ENCODE peak calls at places on chromosomes 12 and 14, in seven cellular contexts. M is ovary, O is PC-3, T is stomach, G is foreskin fibroblast, Z is choroid plexus epithelial cell, Q is fibroblast of lung. F is an unnamed sample.

GRCh38 chr12:50182461-50182860 is 15.3 kb upstream of the CERS5 start:
- DNase-seq in M (no peak), O (peak; percentile 61), T (no peak), G (no peak), Z (no peak), Q (no peak), F (no peak)

GRCh38 chr12:94994312-94994711 is 9.2 kb downstream of the NDUFA12 start:
- DNase-seq in M (no peak), O (peak; percentile 81), T (no peak), G (peak; percentile 26), Z (peak; percentile 80), Q (peak; percentile 85), F (peak; percentile 65)

GRCh38 chr14:32206552-32206951 is 3.5 kb upstream of the RNU6-8 start:
- DNase-seq in M (no peak), O (no peak), T (no peak), G (no peak), Z (no peak), Q (no peak), F (no peak)

GRCh38 chr14:68018598-68018997 is 199.0 kb downstream of the RAD51B start:
- DNase-seq in M (no peak), O (peak; percentile 59), T (no peak), G (no peak), Z (no peak), Q (peak; percentile 34), F (no peak)

GRCh38 chr12:57093412-57094193 is 4.7 kb downstream of the NAB2 start:
- DNase-seq in M (peak; percentile 91), O (peak; percentile 33), T (peak; percentile 55), G (peak; percentile 88), Z (peak; percentile 90), Q (peak; percentile 87), F (peak; percentile 35)

GRCh38 chr14:31208546-31209424 is 1.2 kb upstream of the HECTD1 start:
- DNase-seq in M (no peak), O (no peak), T (no peak), G (no peak), Z (no peak), Q (no peak), F (no peak)

GRCh38 chr12:114269153-114269552 is 136.8 kb downstream of the TBX5 start:
- DNase-seq in M (no peak), O (no peak), T (no peak), G (no peak), Z (no peak), Q (no peak), F (no peak)

GRCh38 chr12:100461330-100461973 is 12.2 kb upstream of the NR1H4 start:
- DNase-seq in M (no peak), O (no peak), T (no peak), G (no peak), Z (no peak), Q (no peak), F (no peak)

GRCh38 chr14:104461676-104462443 is 117.7 kb upstream of the C14orf180 start:
- DNase-seq in M (no peak), O (no peak), T (no peak), G (no peak), Z (no peak), Q (no peak), F (no peak)

GRCh38 chr12:4307593-4308333 is 13.2 kb upstream of the TIGAR start:
- DNase-seq in M (peak; percentile 51), O (peak; percentile 83), T (peak; percentile 77), G (peak; percentile 66), Z (peak; percentile 89), Q (peak; percentile 76), F (peak; percentile 68)

GRCh38 chr14:50344116-50344775 is 32.1 kb downstream of the DMAC2L start:
- DNase-seq in M (no peak), O (no peak), T (no peak), G (no peak), Z (no peak), Q (peak; percentile 59), F (no peak)

GRCh38 chr12:109290061-109290460 is 19.0 kb downstream of the FOXN4 start:
- DNase-seq in M (no peak), O (no peak), T (no peak), G (no peak), Z (no peak), Q (no peak), F (no peak)

GRCh38 chr12:125161712-125162023 is 96.4 kb downstream of the AACS start:
- DNase-seq in M (no peak), O (no peak), T (no peak), G (no peak), Z (no peak), Q (no peak), F (no peak)

GRCh38 chr12:6183689-6184441 is 16.3 kb upstream of the CD9 start:
- DNase-seq in M (no peak), O (no peak), T (peak; percentile 46), G (peak; percentile 80), Z (peak; percentile 66), Q (peak; percentile 76), F (peak; percentile 60)

GRCh38 chr12:2582631-2583616 is 211.8 kb upstream of the FKBP4 start:
- DNase-seq in M (peak; percentile 26), O (peak; percentile 49), T (peak; percentile 75), G (peak; percentile 22), Z (peak; percentile 53), Q (peak; percentile 32), F (peak; percentile 62)

GRCh38 chr12:92718483-92718985 is 15.7 kb downstream of the PLEKHG7 start:
- DNase-seq in M (no peak), O (no peak), T (no peak), G (no peak), Z (peak; percentile 34), Q (no peak), F (no peak)

GRCh38 chr12:26520154-26520553 is 312.8 kb downstream of the ITPR2 start:
- DNase-seq in M (no peak), O (peak; percentile 21), T (no peak), G (no peak), Z (no peak), Q (no peak), F (no peak)

GRCh38 chr14:101965145-101965531 is 765 bp downstream of the DYNC1H1 start:
- DNase-seq in M (peak; percentile 54), O (peak; percentile 44), T (peak; percentile 71), G (peak; percentile 43), Z (peak; percentile 66), Q (peak; percentile 55), F (peak; percentile 25)

GRCh38 chr12:93442411-93443340 is 929 bp upstream of the UBE2N start:
- DNase-seq in M (no peak), O (peak; percentile 24), T (no peak), G (no peak), Z (no peak), Q (no peak), F (no peak)

GRCh38 chr12:15787801-15788200 is 1.4 kb downstream of the EPS8 start:
- DNase-seq in M (no peak), O (no peak), T (no peak), G (no peak), Z (peak; percentile 49), Q (no peak), F (no peak)

GRCh38 chr14:38762436-38762835 is 340.6 kb downstream of the SEC23A start:
- DNase-seq in M (no peak), O (no peak), T (no peak), G (no peak), Z (no peak), Q (peak; percentile 39), F (no peak)

GRCh38 chr14:23097786-23098185 is 2.5 kb downstream of the C14orf119 start:
- DNase-seq in M (no peak), O (no peak), T (no peak), G (no peak), Z (no peak), Q (no peak), F (no peak)

GRCh38 chr12:10226740-10227139 is 14.1 kb downstream of the GABARAPL1 start:
- DNase-seq in M (no peak), O (no peak), T (no peak), G (no peak), Z (no peak), Q (no peak), F (no peak)
- H3K4me3 ChIP-seq in M (no peak overlapping the region), O (no peak overlapping the region), T (no peak overlapping the region), G (no peak overlapping the region), Z (no peak overlapping the region), Q (no peak overlapping the region), F (no peak overlapping the region)

DNA sequence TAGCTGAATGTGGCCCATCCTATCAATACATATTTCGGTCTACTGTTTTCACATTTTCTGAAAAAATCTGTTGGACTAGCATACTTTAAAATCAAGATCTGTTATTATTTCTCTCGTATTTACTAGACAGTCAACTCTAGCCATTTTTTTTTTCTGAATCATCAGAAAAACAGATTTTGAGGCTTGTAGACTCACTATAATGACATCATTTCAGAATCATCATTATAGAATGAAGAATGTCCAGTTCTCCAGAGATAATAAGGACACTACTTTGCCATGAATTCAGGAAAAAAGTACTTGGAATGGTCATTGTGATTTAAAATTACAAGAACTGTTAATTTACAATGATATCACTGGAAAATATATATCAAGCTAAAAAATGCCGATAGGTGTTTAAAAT is 589.8 kb downstream of the KCNH5 start:
- DNase-seq in M (no peak), O (no peak), T (no peak), G (no peak), Z (no peak), Q (no peak), F (no peak)
- H3K4me3 ChIP-seq in M (no peak overlapping the region), O (no peak overlapping the region), T (no peak overlapping the region), G (no peak overlapping the region), Z (no peak overlapping the region), Q (no peak overlapping the region), F (no peak overlapping the region)

DNA sequence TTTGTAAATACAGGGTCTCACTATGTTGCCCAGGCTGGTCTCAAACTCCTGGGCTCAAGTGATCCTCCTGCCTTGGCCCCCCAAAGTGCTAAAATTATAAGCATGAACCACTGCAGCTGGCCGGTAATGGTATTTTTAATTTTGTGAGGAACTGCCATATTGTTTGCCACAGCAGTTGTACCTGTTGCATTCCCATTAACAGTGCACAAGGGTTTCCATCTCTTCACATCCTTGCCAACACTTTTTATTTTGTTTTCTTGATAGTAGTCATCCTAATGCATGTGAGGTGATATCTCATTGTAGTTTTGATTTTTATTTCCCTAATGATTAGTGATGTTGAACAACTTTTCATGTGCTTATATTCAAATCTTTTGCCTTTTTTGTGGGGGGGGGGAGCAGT is 13.5 kb downstream of the OR5AU1 start:
- DNase-seq in M (no peak), O (no peak), T (no peak), G (no peak), Z (no peak), Q (no peak), F (no peak)
- H3K4me3 ChIP-seq in M (no peak overlapping the region), O (no peak overlapping the region), T (no peak overlapping the region), G (no peak overlapping the region), Z (no peak overlapping the region), Q (no peak overlapping the region), F (no peak overlapping the region)

GRCh38 chr14:65044596-65044959 is 57.7 kb downstream of the MAX start:
- DNase-seq in M (no peak), O (no peak), T (no peak), G (no peak), Z (no peak), Q (no peak), F (no peak)
- H3K4me3 ChIP-seq in M (no peak overlapping the region), O (no peak overlapping the region), T (no peak overlapping the region), G (no peak overlapping the region), Z (no peak overlapping the region), Q (no peak overlapping the region), F (no peak overlapping the region)

GRCh38 chr12:80032967-80033366 is 66.4 kb upstream of the OTOGL start:
- DNase-seq in M (no peak), O (no peak), T (no peak), G (no peak), Z (no peak), Q (peak; percentile 43), F (no peak)
- H3K4me3 ChIP-seq in M (no peak overlapping the region), O (no peak overlapping the region), T (no peak overlapping the region), G (no peak overlapping the region), Z (no peak overlapping the region), Q (no peak overlapping the region), F (no peak overlapping the region)